ENCODE peak calls at places on chromosome 3, in ten cellular contexts. K is CD4-positive, alpha-beta T cell; J is NB4; L is NCI-H1092 treated with DMSO at 0.1 percent for 48 hours; B is MCF 10A; V is A172; H is Peyer's patch; S is activated CD8-positive, alpha-beta memory T cell treated with anti-CD3 and anti-CD28 coated beads for 48 hours; C is M059J; E is cardiac fibroblast. G is an unnamed sample.
A peak's percentile ranks its signal among the peaks of the same experiment; 100 is the strongest.

GRCh38 chr3:158488670-158489069 is 82.3 kb upstream of the MLF1 start:
- DNase-seq in K (no peak), J (no peak), L (no peak), B (no peak), V (peak; percentile 33), H (no peak), S (no peak), C (peak; percentile 46), E (no peak), G (no peak)

GRCh38 chr3:56915969-56916586 is 114.3 kb upstream of the ARHGEF3 start:
- DNase-seq in K (peak; percentile 53), J (peak; percentile 40), L (peak; percentile 80), B (no peak), V (no peak), H (peak; percentile 79), S (peak; percentile 47), C (no peak), E (no peak), G (no peak)

GRCh38 chr3:197495499-197495898 is 60.3 kb downstream of the BDH1 start:
- DNase-seq in K (no peak), J (peak; percentile 21), L (no peak), B (no peak), V (no peak), H (no peak), S (no peak), C (no peak), E (no peak), G (no peak)

GRCh38 chr3:107525101-107525953 is 2.6 kb downstream of the BBX start:
- DNase-seq in K (peak; percentile 10), J (peak; percentile 51), L (no peak), B (peak; percentile 39), V (peak; percentile 55), H (peak; percentile 24), S (no peak), C (peak; percentile 54), E (peak; percentile 35), G (no peak)

GRCh38 chr3:13618836-13619235 is 69.9 kb downstream of the FBLN2 start:
- DNase-seq in K (no peak), J (no peak), L (no peak), B (no peak), V (no peak), H (no peak), S (no peak), C (no peak), E (no peak), G (no peak)

GRCh38 chr3:16768956-16769355 is 115.8 kb upstream of the PLCL2 start:
- DNase-seq in K (no peak), J (no peak), L (no peak), B (peak; percentile 31), V (peak; percentile 54), H (no peak), S (no peak), C (peak; percentile 50), E (peak; percentile 70), G (no peak)

GRCh38 chr3:99344216-99344615 is 294.2 kb upstream of the COL8A1 start:
- DNase-seq in K (no peak), J (no peak), L (no peak), B (no peak), V (no peak), H (no peak), S (no peak), C (no peak), E (no peak), G (no peak)

GRCh38 chr3:48408823-48409281 is 21.0 kb downstream of the PLXNB1 start:
- DNase-seq in K (no peak), J (peak; percentile 50), L (no peak), B (no peak), V (no peak), H (no peak), S (no peak), C (no peak), E (no peak), G (no peak)

GRCh38 chr3:178076718-178077117 is 459.5 kb upstream of the KCNMB2 start:
- DNase-seq in K (no peak), J (peak; percentile 4), L (no peak), B (no peak), V (no peak), H (no peak), S (no peak), C (no peak), E (no peak), G (no peak)

GRCh38 chr3:48187579-48188265 is 495 bp downstream of the CDC25A start:
- DNase-seq in K (no peak), J (no peak), L (no peak), B (no peak), V (no peak), H (no peak), S (peak; percentile 10), C (no peak), E (peak; percentile 4), G (peak; percentile 40)

GRCh38 chr3:172152869-172153268 is 113.5 kb downstream of the FNDC3B start:
- DNase-seq in K (no peak), J (no peak), L (no peak), B (peak; percentile 58), V (peak; percentile 51), H (no peak), S (no peak), C (peak; percentile 93), E (peak; percentile 60), G (no peak)

GRCh38 chr3:98885851-98886250 is 15.6 kb downstream of the DCBLD2 start:
- DNase-seq in K (no peak), J (no peak), L (no peak), B (peak; percentile 46), V (peak; percentile 58), H (no peak), S (no peak), C (peak; percentile 77), E (peak; percentile 56), G (no peak)

GRCh38 chr3:11015369-11015768 is 22.8 kb downstream of the SLC6A1 start:
- DNase-seq in K (no peak), J (no peak), L (no peak), B (no peak), V (no peak), H (no peak), S (no peak), C (no peak), E (no peak), G (no peak)

GRCh38 chr3:122679467-122680291 is 960 bp upstream of the PARP14 start:
- DNase-seq in K (no peak), J (peak; percentile 26), L (peak; percentile 22), B (peak; percentile 55), V (no peak), H (peak; percentile 46), S (no peak), C (peak; percentile 82), E (peak; percentile 16), G (peak; percentile 23)

GRCh38 chr3:122563717-122564025 is 429 bp downstream of the PARP9 start:
- DNase-seq in K (no peak), J (peak; percentile 59), L (no peak), B (peak; percentile 9), V (peak; percentile 13), H (peak; percentile 30), S (no peak), C (peak; percentile 41), E (peak; percentile 24), G (peak; percentile 5)

GRCh38 chr3:97689962-97690361 is 74.6 kb upstream of the ARL6 start:
- DNase-seq in K (no peak), J (no peak), L (no peak), B (no peak), V (no peak), H (no peak), S (no peak), C (no peak), E (no peak), G (no peak)

GRCh38 chr3:185986201-185986600 is 48.4 kb upstream of the TRA2B start:
- DNase-seq in K (no peak), J (no peak), L (no peak), B (no peak), V (no peak), H (no peak), S (no peak), C (no peak), E (no peak), G (no peak)

GRCh38 chr3:196168808-196169391 is 42.3 kb downstream of the ZDHHC19 start:
- DNase-seq in K (no peak), J (peak; percentile 66), L (peak; percentile 100), B (peak; percentile 89), V (peak; percentile 68), H (no peak), S (no peak), C (no peak), E (no peak), G (peak; percentile 97)

GRCh38 chr3:172357850-172358754 is 90.2 kb downstream of the GHSR start:
- DNase-seq in K (no peak), J (peak; percentile 12), L (no peak), B (peak; percentile 45), V (no peak), H (no peak), S (no peak), C (no peak), E (peak; percentile 26), G (no peak)

GRCh38 chr3:134441321-134441720 is 44.5 kb downstream of the ANAPC13 start:
- DNase-seq in K (no peak), J (no peak), L (no peak), B (no peak), V (no peak), H (no peak), S (no peak), C (no peak), E (no peak), G (no peak)

GRCh38 chr3:50028336-50028735 is 60.4 kb upstream of the RBM5 start:
- DNase-seq in K (no peak), J (no peak), L (no peak), B (no peak), V (no peak), H (no peak), S (no peak), C (peak; percentile 32), E (peak; percentile 53), G (no peak)

GRCh38 chr3:14472471-14473351 is 67.4 kb downstream of the GRIP2 start:
- DNase-seq in K (no peak), J (peak; percentile 27), L (no peak), B (peak; percentile 88), V (peak; percentile 97), H (no peak), S (no peak), C (peak; percentile 98), E (peak; percentile 88), G (no peak)

GRCh38 chr3:147943265-147943945 is 534.2 kb downstream of the ZIC1 start:
- DNase-seq in K (no peak), J (no peak), L (no peak), B (peak; percentile 71), V (peak; percentile 91), H (no peak), S (no peak), C (peak; percentile 94), E (peak; percentile 87), G (no peak)

GRCh38 chr3:30356901-30357753 is 249.3 kb upstream of the TGFBR2 start:
- DNase-seq in K (no peak), J (no peak), L (no peak), B (peak; percentile 43), V (no peak), H (no peak), S (no peak), C (no peak), E (no peak), G (no peak)

GRCh38 chr3:61009025-61009424 is 242.2 kb downstream of the FHIT start:
- DNase-seq in K (no peak), J (peak; percentile 52), L (no peak), B (no peak), V (no peak), H (peak; percentile 20), S (no peak), C (no peak), E (no peak), G (no peak)

GRCh38 chr3:186432189-186432588 is 70.2 kb upstream of the DGKG start:
- DNase-seq in K (no peak), J (no peak), L (no peak), B (peak; percentile 52), V (no peak), H (no peak), S (no peak), C (peak; percentile 96), E (no peak), G (no peak)

GRCh38 chr3:101780661-101781060 is 1.6 kb downstream of the NXPE3 start:
- DNase-seq in K (no peak), J (peak; percentile 20), L (no peak), B (peak; percentile 67), V (peak; percentile 56), H (no peak), S (no peak), C (peak; percentile 87), E (peak; percentile 80), G (no peak)

GRCh38 chr3:71641669-71642068 is 58.1 kb upstream of the FOXP1 start:
- DNase-seq in K (no peak), J (peak; percentile 14), L (no peak), B (peak; percentile 8), V (peak; percentile 68), H (no peak), S (no peak), C (peak; percentile 10), E (no peak), G (no peak)